ENCODE peak calls at places on chromosomes 3 and 15, in ten cellular contexts. One of them, this sample, is unnamed.

GRCh38 chr15:89341316-89342005 is 6.8 kb upstream of the POLG start:
- DNase-seq in stimulated activated CD8-positive, alpha-beta memory T cell treated with anti-CD3 and anti-CD28 coated beads, Interleukin-15, amount 100 ng/mL, for 1 hour: no peak
- DNase-seq in mesenteric fat pad: no peak
- DNase-seq in renal cortical epithelial cell: peak
- DNase-seq in CD8-positive, alpha-beta memory T cell: peak
- DNase-seq in hippocampal formation: no peak
- DNase-seq in HEK293T: no peak
- DNase-seq in activated CD8-positive, alpha-beta memory T cell treated with anti-CD3 and anti-CD28 coated beads for 48 hours: no peak
- DNase-seq in fibroblast of pulmonary artery: no peak
- DNase-seq in esophagus muscularis mucosa: no peak
- DNase-seq in this sample: no peak

GRCh38 chr3:190456779-190457178 is 7.1 kb upstream of the TMEM207 start:
- DNase-seq in esophagus muscularis mucosa: no peak
- DNase-seq in fibroblast of pulmonary artery: no peak
- DNase-seq in CD8-positive, alpha-beta memory T cell: no peak
- DNase-seq in HEK293T: no peak
- DNase-seq in activated CD8-positive, alpha-beta memory T cell treated with anti-CD3 and anti-CD28 coated beads for 48 hours: no peak
- DNase-seq in mesenteric fat pad: no peak
- DNase-seq in hippocampal formation: no peak
- DNase-seq in renal cortical epithelial cell: no peak
- DNase-seq in stimulated activated CD8-positive, alpha-beta memory T cell treated with anti-CD3 and anti-CD28 coated beads, Interleukin-15, amount 100 ng/mL, for 1 hour: no peak
- DNase-seq in this sample: no peak

GRCh38 chr3:10188798-10189556 is 24.3 kb downstream of the IRAK2 start:
- DNase-seq in renal cortical epithelial cell: no peak
- DNase-seq in stimulated activated CD8-positive, alpha-beta memory T cell treated with anti-CD3 and anti-CD28 coated beads, Interleukin-15, amount 100 ng/mL, for 1 hour: no peak
- DNase-seq in fibroblast of pulmonary artery: no peak
- DNase-seq in hippocampal formation: no peak
- DNase-seq in HEK293T: no peak
- DNase-seq in activated CD8-positive, alpha-beta memory T cell treated with anti-CD3 and anti-CD28 coated beads for 48 hours: no peak
- DNase-seq in CD8-positive, alpha-beta memory T cell: no peak
- DNase-seq in mesenteric fat pad: no peak
- DNase-seq in esophagus muscularis mucosa: no peak
- DNase-seq in this sample: no peak

GRCh38 chr3:22506871-22507270 is 696.3 kb upstream of the UBE2E2 start:
- DNase-seq in stimulated activated CD8-positive, alpha-beta memory T cell treated with anti-CD3 and anti-CD28 coated beads, Interleukin-15, amount 100 ng/mL, for 1 hour: no peak
- DNase-seq in HEK293T: no peak
- DNase-seq in esophagus muscularis mucosa: no peak
- DNase-seq in CD8-positive, alpha-beta memory T cell: no peak
- DNase-seq in activated CD8-positive, alpha-beta memory T cell treated with anti-CD3 and anti-CD28 coated beads for 48 hours: no peak
- DNase-seq in fibroblast of pulmonary artery: no peak
- DNase-seq in mesenteric fat pad: no peak
- DNase-seq in renal cortical epithelial cell: no peak
- DNase-seq in hippocampal formation: no peak
- DNase-seq in this sample: no peak

GRCh38 chr3:181860243-181860642 is 148.5 kb downstream of the SOX2 start:
- DNase-seq in activated CD8-positive, alpha-beta memory T cell treated with anti-CD3 and anti-CD28 coated beads for 48 hours: no peak
- DNase-seq in renal cortical epithelial cell: peak
- DNase-seq in fibroblast of pulmonary artery: no peak
- DNase-seq in hippocampal formation: no peak
- DNase-seq in CD8-positive, alpha-beta memory T cell: no peak
- DNase-seq in stimulated activated CD8-positive, alpha-beta memory T cell treated with anti-CD3 and anti-CD28 coated beads, Interleukin-15, amount 100 ng/mL, for 1 hour: no peak
- DNase-seq in esophagus muscularis mucosa: no peak
- DNase-seq in mesenteric fat pad: no peak
- DNase-seq in HEK293T: no peak
- DNase-seq in this sample: no peak

GRCh38 chr3:132837615-132838014 is 115.4 kb upstream of the NPHP3 start:
- DNase-seq in stimulated activated CD8-positive, alpha-beta memory T cell treated with anti-CD3 and anti-CD28 coated beads, Interleukin-15, amount 100 ng/mL, for 1 hour: no peak
- DNase-seq in fibroblast of pulmonary artery: no peak
- DNase-seq in HEK293T: no peak
- DNase-seq in hippocampal formation: no peak
- DNase-seq in mesenteric fat pad: no peak
- DNase-seq in esophagus muscularis mucosa: no peak
- DNase-seq in CD8-positive, alpha-beta memory T cell: no peak
- DNase-seq in renal cortical epithelial cell: no peak
- DNase-seq in activated CD8-positive, alpha-beta memory T cell treated with anti-CD3 and anti-CD28 coated beads for 48 hours: no peak
- DNase-seq in this sample: no peak

GRCh38 chr3:79767953-79768282 is at the start of gene ROBO1:
- DNase-seq in renal cortical epithelial cell: no peak
- DNase-seq in esophagus muscularis mucosa: no peak
- DNase-seq in hippocampal formation: no peak
- DNase-seq in stimulated activated CD8-positive, alpha-beta memory T cell treated with anti-CD3 and anti-CD28 coated beads, Interleukin-15, amount 100 ng/mL, for 1 hour: no peak
- DNase-seq in mesenteric fat pad: no peak
- DNase-seq in CD8-positive, alpha-beta memory T cell: no peak
- DNase-seq in fibroblast of pulmonary artery: peak
- DNase-seq in HEK293T: peak
- DNase-seq in activated CD8-positive, alpha-beta memory T cell treated with anti-CD3 and anti-CD28 coated beads for 48 hours: no peak
- DNase-seq in this sample: no peak

GRCh38 chr3:147656023-147656422 is 246.9 kb downstream of the ZIC1 start:
- DNase-seq in esophagus muscularis mucosa: no peak
- DNase-seq in activated CD8-positive, alpha-beta memory T cell treated with anti-CD3 and anti-CD28 coated beads for 48 hours: no peak
- DNase-seq in CD8-positive, alpha-beta memory T cell: no peak
- DNase-seq in hippocampal formation: no peak
- DNase-seq in stimulated activated CD8-positive, alpha-beta memory T cell treated with anti-CD3 and anti-CD28 coated beads, Interleukin-15, amount 100 ng/mL, for 1 hour: no peak
- DNase-seq in renal cortical epithelial cell: no peak
- DNase-seq in mesenteric fat pad: no peak
- DNase-seq in HEK293T: no peak
- DNase-seq in fibroblast of pulmonary artery: no peak
- DNase-seq in this sample: no peak

GRCh38 chr3:16522820-16523219 is 9.3 kb upstream of the RFTN1 start:
- DNase-seq in esophagus muscularis mucosa: no peak
- DNase-seq in stimulated activated CD8-positive, alpha-beta memory T cell treated with anti-CD3 and anti-CD28 coated beads, Interleukin-15, amount 100 ng/mL, for 1 hour: no peak
- DNase-seq in CD8-positive, alpha-beta memory T cell: no peak
- DNase-seq in mesenteric fat pad: no peak
- DNase-seq in hippocampal formation: no peak
- DNase-seq in fibroblast of pulmonary artery: no peak
- DNase-seq in renal cortical epithelial cell: no peak
- DNase-seq in activated CD8-positive, alpha-beta memory T cell treated with anti-CD3 and anti-CD28 coated beads for 48 hours: no peak
- DNase-seq in HEK293T: no peak
- DNase-seq in this sample: no peak

GRCh38 chr15:40763801-40764765 is at the start of gene GCHFR:
- DNase-seq in activated CD8-positive, alpha-beta memory T cell treated with anti-CD3 and anti-CD28 coated beads for 48 hours: peak
- DNase-seq in renal cortical epithelial cell: no peak
- DNase-seq in stimulated activated CD8-positive, alpha-beta memory T cell treated with anti-CD3 and anti-CD28 coated beads, Interleukin-15, amount 100 ng/mL, for 1 hour: peak
- DNase-seq in fibroblast of pulmonary artery: peak
- DNase-seq in HEK293T: peak
- DNase-seq in mesenteric fat pad: peak
- DNase-seq in esophagus muscularis mucosa: no peak
- DNase-seq in hippocampal formation: no peak
- DNase-seq in CD8-positive, alpha-beta memory T cell: peak
- DNase-seq in this sample: peak

GRCh38 chr3:122890077-122890484 is 95.2 kb downstream of the SLC49A4 start:
- DNase-seq in mesenteric fat pad: no peak
- DNase-seq in stimulated activated CD8-positive, alpha-beta memory T cell treated with anti-CD3 and anti-CD28 coated beads, Interleukin-15, amount 100 ng/mL, for 1 hour: no peak
- DNase-seq in fibroblast of pulmonary artery: peak
- DNase-seq in hippocampal formation: peak
- DNase-seq in esophagus muscularis mucosa: no peak
- DNase-seq in HEK293T: no peak
- DNase-seq in renal cortical epithelial cell: peak
- DNase-seq in activated CD8-positive, alpha-beta memory T cell treated with anti-CD3 and anti-CD28 coated beads for 48 hours: no peak
- DNase-seq in CD8-positive, alpha-beta memory T cell: no peak
- DNase-seq in this sample: no peak

GRCh38 chr3:38730281-38730680 is 80.8 kb upstream of the SCN5A start:
- DNase-seq in CD8-positive, alpha-beta memory T cell: no peak
- DNase-seq in fibroblast of pulmonary artery: peak
- DNase-seq in HEK293T: no peak
- DNase-seq in esophagus muscularis mucosa: no peak
- DNase-seq in stimulated activated CD8-positive, alpha-beta memory T cell treated with anti-CD3 and anti-CD28 coated beads, Interleukin-15, amount 100 ng/mL, for 1 hour: no peak
- DNase-seq in hippocampal formation: no peak
- DNase-seq in renal cortical epithelial cell: peak
- DNase-seq in mesenteric fat pad: no peak
- DNase-seq in activated CD8-positive, alpha-beta memory T cell treated with anti-CD3 and anti-CD28 coated beads for 48 hours: no peak
- DNase-seq in this sample: no peak

This sample was measured in immature natural killer cell.